ENCODE peak calls at places on chromosomes 13 and 19, in seven cellular contexts. W, R, B, V, N, F and U are unnamed samples.
A peak's percentile ranks its signal among the peaks of the same experiment; 100 is the strongest.

GRCh38 chr13:46951516-46951915 is 54.7 kb upstream of the HTR2A start:
- DNase-seq in W (no peak), R (no peak), B (no peak), V (no peak), N (no peak), F (no peak), U (no peak)

GRCh38 chr13:98476538-98476966 is 100.4 kb downstream of the STK24 start:
- DNase-seq in W (no peak), R (peak; percentile 80), B (peak; percentile 92), V (no peak), N (peak; percentile 77), F (no peak), U (peak; percentile 98)

GRCh38 chr19:29530549-29531457 is 5.0 kb downstream of the VSTM2B start:
- DNase-seq in W (no peak), R (peak; percentile 25), B (no peak), V (no peak), N (no peak), F (no peak), U (no peak)

GRCh38 chr19:17836530-17836929 is 11.3 kb downstream of the JAK3 start:
- DNase-seq in W (no peak), R (peak; percentile 84), B (no peak), V (no peak), N (no peak), F (peak; percentile 17), U (no peak)

GRCh38 chr13:67117010-67117550 is 113.1 kb downstream of the PCDH9 start:
- DNase-seq in W (no peak), R (no peak), B (no peak), V (peak; percentile 52), N (no peak), F (no peak), U (no peak)

GRCh38 chr13:77696006-77696862 is 1.3 kb upstream of the SLAIN1 start:
- DNase-seq in W (no peak), R (peak; percentile 22), B (no peak), V (peak; percentile 37), N (no peak), F (peak; percentile 83), U (no peak)

GRCh38 chr19:4267101-4267900 is 11.8 kb upstream of the SHD start:
- DNase-seq in W (peak; percentile 90), R (peak; percentile 92), B (peak; percentile 37), V (peak; percentile 60), N (peak; percentile 89), F (peak; percentile 82), U (peak; percentile 75)

GRCh38 chr13:40632915-40633314 is 33.5 kb downstream of the FOXO1 start:
- DNase-seq in W (no peak), R (no peak), B (no peak), V (no peak), N (no peak), F (no peak), U (no peak)

DNA sequence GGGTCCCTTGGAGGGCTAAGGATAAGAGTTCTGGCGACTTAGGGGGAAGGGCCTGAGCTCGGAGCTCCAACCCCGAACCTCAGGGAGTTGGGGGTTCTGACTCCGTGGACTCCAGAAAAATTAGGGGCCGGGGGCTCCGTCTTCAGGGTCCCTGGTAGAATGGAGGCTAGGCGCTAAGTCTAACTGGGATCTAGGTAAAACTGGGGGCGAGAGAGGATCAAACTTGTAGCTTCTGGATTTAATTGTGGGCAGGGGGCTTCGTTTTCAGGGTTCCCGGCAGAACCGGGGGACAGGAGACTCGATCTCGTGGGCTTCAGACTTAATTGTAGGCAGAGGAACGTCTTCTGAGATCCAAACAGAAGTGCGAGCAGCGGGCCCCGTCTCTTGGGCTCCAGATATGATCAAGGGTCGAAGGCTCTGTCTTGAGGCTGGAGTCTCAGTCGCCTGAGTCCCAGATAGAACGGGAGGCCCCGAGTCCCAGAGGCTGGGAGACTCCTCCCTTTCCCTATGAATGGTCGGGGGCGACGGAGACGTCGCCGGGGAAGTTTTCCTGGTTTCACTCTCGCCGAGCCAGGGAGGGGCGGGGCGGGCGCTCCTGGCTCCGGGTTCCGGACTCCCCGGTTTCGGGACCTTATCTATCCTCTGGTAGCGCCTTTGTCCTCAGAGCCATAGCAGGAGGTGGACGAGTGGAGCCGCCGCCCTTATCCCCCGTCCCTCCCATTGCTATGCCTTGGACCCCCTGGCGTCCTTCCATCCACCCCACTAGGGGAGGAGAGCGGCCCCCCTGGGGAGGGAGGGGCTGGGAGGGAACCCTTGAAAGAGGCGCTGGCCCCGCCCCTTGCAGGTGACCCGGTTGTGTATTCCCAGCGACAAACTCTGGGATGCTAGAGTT is 1.3 kb downstream of the NECTIN2 start:
- DNase-seq in W (peak; percentile 78), R (peak; percentile 76), B (peak; percentile 58), V (peak; percentile 43), N (peak; percentile 81), F (peak; percentile 58), U (peak; percentile 92)
- H3K9ac ChIP-seq in W (peak overlapping the region; percentile 90), R (peak overlapping the region; percentile 95), B (peak overlapping the region; percentile 100), V (peak overlapping the region; percentile 78), N (peak overlapping the region; percentile 62), F (peak overlapping the region; percentile 96), U (peak overlapping the region; percentile 98)

DNA sequence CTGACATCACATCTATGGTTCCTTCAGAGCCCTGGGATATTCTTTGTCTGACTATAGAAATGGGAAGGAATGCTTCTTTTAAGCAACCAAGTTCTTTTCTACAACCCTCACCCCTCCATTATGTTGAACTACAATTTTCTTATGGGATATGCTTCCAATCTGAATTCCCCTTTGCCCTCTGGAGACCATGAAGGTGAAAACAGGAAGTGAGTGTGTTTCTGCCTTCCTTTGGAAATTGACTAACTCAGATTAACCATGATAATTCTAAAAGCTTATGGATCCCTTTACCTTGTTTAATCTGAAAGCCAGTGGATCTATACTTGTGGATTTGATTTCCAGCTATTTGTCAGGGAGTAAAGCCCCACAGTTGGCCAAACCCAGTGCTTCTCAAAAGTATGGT is 90.8 kb upstream of the SERTM1 start:
- DNase-seq in W (no peak), R (no peak), B (no peak), V (no peak), N (no peak), F (no peak), U (no peak)
- H3K18ac ChIP-seq in W (no peak overlapping the region), R (no peak overlapping the region), B (no peak overlapping the region), V (no peak overlapping the region), N (no peak overlapping the region), F (no peak overlapping the region), U (no peak overlapping the region)

GRCh38 chr19:48719263-48720171 is at the start of gene MAMSTR:
- DNase-seq in W (peak; percentile 57), R (no peak), B (no peak), V (no peak), N (peak; percentile 39), F (no peak), U (no peak)

GRCh38 chr19:48722196-48722708 is 2.7 kb upstream of the MAMSTR start:
- DNase-seq in W (no peak), R (no peak), B (no peak), V (no peak), N (no peak), F (no peak), U (no peak)

GRCh38 chr19:48720613-48721296 is 1.2 kb upstream of the MAMSTR start:
- DNase-seq in W (peak; percentile 97), R (peak; percentile 100), B (peak; percentile 99), V (peak; percentile 99), N (peak; percentile 99), F (peak; percentile 100), U (peak; percentile 100)

GRCh38 chr19:48718711-48719231 is 754 bp downstream of the MAMSTR start:
- DNase-seq in W (no peak), R (peak; percentile 39), B (no peak), V (no peak), N (peak; percentile 33), F (no peak), U (no peak)

DNA sequence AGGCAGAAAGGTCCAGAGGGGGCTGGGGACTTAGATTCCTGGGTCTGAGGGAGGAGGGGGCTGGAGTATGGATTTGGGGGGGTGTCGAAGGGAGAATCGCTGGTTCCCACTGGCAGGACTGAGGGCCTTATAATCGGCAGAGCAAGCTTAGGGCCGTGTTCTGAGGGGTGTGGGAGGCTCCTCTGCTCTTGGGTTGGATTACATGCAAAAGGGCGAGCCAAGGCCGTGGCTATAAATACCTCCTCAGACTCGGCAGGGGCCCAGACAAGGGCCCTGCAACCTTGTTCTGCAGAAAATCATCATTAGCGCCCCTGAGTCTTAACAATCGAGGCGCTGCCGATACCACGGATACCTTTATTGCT is 707 bp upstream of the MAMSTR start:
- DNase-seq in W (no peak), R (no peak), B (no peak), V (no peak), N (no peak), F (no peak), U (no peak)
- H3K27ac ChIP-seq in W (no peak overlapping the region), R (no peak overlapping the region), B (no peak overlapping the region), V (no peak overlapping the region), N (no peak overlapping the region), F (no peak overlapping the region), U (no peak overlapping the region)

DNA sequence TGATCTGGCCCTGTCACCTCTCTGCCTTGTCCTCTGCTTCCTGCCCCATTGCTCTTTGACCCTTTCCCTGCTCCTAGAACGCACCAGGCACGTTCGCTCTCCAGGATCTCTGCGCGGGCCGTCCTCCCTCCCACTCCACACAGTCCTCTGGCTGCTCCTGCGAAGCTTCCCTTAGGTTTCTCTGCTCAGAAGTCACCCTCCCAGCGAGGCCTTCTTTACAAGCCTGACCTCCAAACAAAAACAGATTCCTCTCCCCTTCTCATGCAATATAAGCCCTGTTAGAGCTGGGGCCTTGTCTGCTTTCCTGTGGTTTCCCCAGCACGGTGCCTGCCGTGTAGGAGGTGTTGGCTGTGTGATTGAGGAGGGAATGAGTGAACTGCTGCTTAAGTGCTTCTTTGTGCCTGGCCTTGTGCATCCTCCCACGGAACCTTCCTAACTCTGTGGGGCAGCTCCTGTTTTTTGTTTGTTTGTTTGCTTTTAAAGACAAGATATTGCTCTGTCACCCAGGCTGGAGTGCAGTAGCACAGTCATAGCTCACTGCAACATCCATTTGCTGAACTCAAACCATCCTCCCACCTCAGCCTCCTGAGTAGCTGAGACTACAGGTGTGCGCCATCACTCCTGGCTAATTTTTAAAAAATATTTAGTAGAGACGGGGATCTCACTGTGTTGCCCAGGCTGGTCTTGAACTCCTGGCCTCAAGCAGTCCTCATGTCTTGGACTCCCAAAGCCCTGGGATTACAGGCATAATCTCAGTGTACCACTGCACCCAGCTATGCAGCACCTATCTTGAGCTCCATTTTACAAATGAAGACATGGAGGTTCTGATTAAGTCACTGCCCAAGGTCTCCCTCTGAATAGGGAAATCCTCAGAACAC is 82.0 kb downstream of the SIPA1L3 start:
- DNase-seq in W (no peak), R (peak; percentile 45), B (no peak), V (no peak), N (peak; percentile 65), F (no peak), U (peak; percentile 81)
- H3K9ac ChIP-seq in W (peak overlapping the region; percentile 48), R (peak overlapping the region; percentile 2), B (no peak overlapping the region), V (no peak overlapping the region), N (no peak overlapping the region), F (no peak overlapping the region), U (no peak overlapping the region)

DNA sequence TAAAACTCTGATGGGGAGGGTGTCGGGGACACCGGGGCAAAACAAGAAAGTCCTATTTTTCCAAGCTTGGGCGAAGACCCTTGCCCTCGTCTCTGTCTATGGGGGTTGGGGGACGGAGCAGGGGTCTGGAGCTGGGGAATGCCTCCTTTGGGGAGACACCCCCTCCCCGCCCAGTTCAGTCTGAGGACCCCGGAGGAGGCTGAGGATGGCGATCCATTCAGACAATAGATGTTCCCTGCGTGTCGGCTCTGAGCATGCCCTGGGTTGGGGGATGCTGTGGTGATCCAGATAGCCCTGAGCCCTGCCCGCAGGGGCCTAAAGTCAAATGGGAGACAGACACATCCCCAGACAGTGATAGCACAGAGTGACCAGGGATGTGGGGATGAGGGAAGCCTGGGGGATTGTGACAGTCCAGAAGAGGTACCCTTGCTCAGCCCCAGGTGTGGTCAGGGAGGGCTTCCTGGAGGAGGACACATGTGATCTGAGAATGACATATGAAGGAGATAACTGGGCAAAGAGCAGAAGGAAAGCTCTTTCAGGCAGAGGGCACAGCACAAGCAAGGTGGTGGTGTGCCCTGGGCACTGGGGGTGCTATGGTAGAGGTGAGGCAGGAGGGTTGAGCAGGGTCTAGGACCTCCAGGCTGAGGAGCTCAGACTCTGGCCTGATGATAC is 9.1 kb downstream of the LRFN3 start:
- DNase-seq in W (no peak), R (no peak), B (no peak), V (no peak), N (no peak), F (no peak), U (no peak)
- H3K18ac ChIP-seq in W (no peak overlapping the region), R (no peak overlapping the region), B (no peak overlapping the region), V (no peak overlapping the region), N (no peak overlapping the region), F (no peak overlapping the region), U (no peak overlapping the region)